ENCODE peak calls at places on chromosomes 4 and X, in six cellular contexts. M, O, Z, V, Y and F are unnamed samples.

GRCh38 chrX:16082470-16083085 is 40.8 kb upstream of the GRPR start:
- DNase-seq in M (no peak), O (no peak), Z (no peak), V (no peak), Y (no peak), F (no peak)

GRCh38 chr4:104015680-104016079 is 295.9 kb upstream of the TACR3 start:
- DNase-seq in M (no peak), O (no peak), Z (no peak), V (no peak), Y (peak), F (no peak)

GRCh38 chr4:14878681-14879080 is 123.6 kb upstream of the CPEB2 start:
- DNase-seq in M (no peak), O (no peak), Z (no peak), V (no peak), Y (no peak), F (no peak)

GRCh38 chrX:18368402-18368801 is 13.9 kb upstream of the SCML2 start:
- DNase-seq in M (no peak), O (no peak), Z (no peak), V (no peak), Y (peak), F (no peak)

GRCh38 chr4:6430927-6431326 is 41.5 kb downstream of the PPP2R2C start:
- DNase-seq in M (no peak), O (no peak), Z (no peak), V (no peak), Y (no peak), F (no peak)

GRCh38 chrX:131271274-131271673 is 17.8 kb downstream of the IGSF1 start:
- DNase-seq in M (no peak), O (no peak), Z (no peak), V (no peak), Y (peak), F (no peak)

GRCh38 chr4:1685604-1686150 is 1.6 kb upstream of the FAM53A start:
- DNase-seq in M (no peak), O (no peak), Z (no peak), V (no peak), Y (no peak), F (no peak)

GRCh38 chr4:8341691-8342090 is 72.1 kb downstream of the HTRA3 start:
- DNase-seq in M (no peak), O (no peak), Z (peak), V (no peak), Y (no peak), F (peak)

GRCh38 chr4:111398906-111399330 is 746.3 kb upstream of the FAM241A start:
- DNase-seq in M (peak), O (peak), Z (no peak), V (no peak), Y (no peak), F (no peak)

GRCh38 chr4:17055788-17056187 is 157.3 kb upstream of the LDB2 start:
- DNase-seq in M (peak), O (no peak), Z (no peak), V (no peak), Y (peak), F (no peak)

GRCh38 chrX:68599256-68600152 is 48.0 kb upstream of the STARD8 start:
- DNase-seq in M (peak), O (peak), Z (no peak), V (no peak), Y (no peak), F (no peak)

GRCh38 chr4:113756005-113756410 is 5.5 kb downstream of the CAMK2D start:
- DNase-seq in M (peak), O (no peak), Z (no peak), V (no peak), Y (peak), F (no peak)

GRCh38 chr4:72326692-72327632 is 242.1 kb downstream of the ADAMTS3 start:
- DNase-seq in M (peak), O (no peak), Z (no peak), V (no peak), Y (peak), F (no peak)

GRCh38 chr4:71184195-71184781 is 154.5 kb upstream of the SLC4A4 start:
- DNase-seq in M (peak), O (peak), Z (peak), V (no peak), Y (peak), F (no peak)

DNA sequence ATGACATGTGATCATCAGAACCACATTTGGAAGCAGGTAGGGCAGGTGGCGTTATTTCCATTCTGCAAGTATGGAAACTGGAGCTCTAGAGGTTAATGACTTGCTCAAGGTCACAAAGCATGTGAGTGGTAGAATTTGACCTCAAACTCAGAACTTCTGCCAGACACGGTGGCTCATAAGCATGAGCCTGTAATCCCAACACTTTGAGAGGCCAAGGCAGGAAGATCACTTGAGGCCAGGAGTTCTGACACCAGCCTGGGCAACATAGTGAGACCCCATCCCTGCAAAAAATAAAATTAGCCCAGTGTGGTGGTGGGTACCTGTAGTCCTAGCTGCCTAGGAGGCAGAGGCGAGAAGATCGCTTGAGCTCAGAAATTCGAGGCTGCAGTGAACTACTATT is 139.2 kb downstream of the PALLD start:
- DNase-seq in M (peak), O (no peak), Z (no peak), V (no peak), Y (no peak), F (no peak)
- H3K27ac ChIP-seq in M (peak), O (no peak), Z (peak), V (peak), Y (no peak), F (no peak)

GRCh38 chrX:38660395-38661179 is 99.2 kb downstream of the TSPAN7 start:
- DNase-seq in M (no peak), O (no peak), Z (no peak), V (no peak), Y (no peak), F (no peak)
- H3K27ac ChIP-seq in M (no peak), O (no peak), Z (no peak), V (no peak), Y (no peak), F (no peak)

GRCh38 chr4:30436394-30436793 is 283.8 kb upstream of the PCDH7 start:
- DNase-seq in M (no peak), O (no peak), Z (no peak), V (no peak), Y (no peak), F (no peak)

GRCh38 chr4:30434656-30435055 is 285.5 kb upstream of the PCDH7 start:
- DNase-seq in M (no peak), O (no peak), Z (no peak), V (no peak), Y (no peak), F (no peak)

GRCh38 chr4:30443289-30443688 is 276.9 kb upstream of the PCDH7 start:
- DNase-seq in M (no peak), O (no peak), Z (no peak), V (no peak), Y (peak), F (no peak)

DNA sequence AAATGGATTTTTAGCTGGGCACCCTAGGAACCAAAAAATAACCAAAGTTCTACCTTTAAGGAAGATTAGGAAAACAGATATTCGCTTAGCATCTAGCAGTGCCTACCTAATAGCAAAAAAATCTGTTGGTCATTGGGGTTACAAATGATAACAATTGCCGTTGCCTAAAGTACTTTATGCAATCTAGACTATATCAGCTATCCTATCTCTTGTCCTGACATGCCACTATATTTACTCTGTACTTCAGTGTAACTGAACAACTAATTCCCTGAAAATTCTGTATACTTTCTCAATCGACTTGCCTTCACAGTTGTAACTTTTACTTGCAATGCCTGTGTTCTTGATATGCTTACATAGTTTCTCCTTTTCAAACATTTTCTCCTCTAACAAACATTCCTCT is 282.9 kb upstream of the PCDH7 start:
- DNase-seq in M (no peak), O (no peak), Z (no peak), V (no peak), Y (no peak), F (no peak)
- H3K27ac ChIP-seq in M (no peak), O (no peak), Z (no peak), V (no peak), Y (no peak), F (no peak)

GRCh38 chrX:37468111-37468739 is 103.2 kb upstream of the LANCL3 start:
- DNase-seq in M (no peak), O (no peak), Z (no peak), V (no peak), Y (peak), F (no peak)

GRCh38 chrX:37470711-37471110 is 100.8 kb upstream of the LANCL3 start:
- DNase-seq in M (no peak), O (no peak), Z (no peak), V (no peak), Y (no peak), F (no peak)

GRCh38 chrX:37476571-37477188 is 94.8 kb upstream of the LANCL3 start:
- DNase-seq in M (no peak), O (no peak), Z (no peak), V (no peak), Y (no peak), F (no peak)

GRCh38 chrX:37474478-37474877 is 97.0 kb upstream of the LANCL3 start:
- DNase-seq in M (no peak), O (no peak), Z (no peak), V (no peak), Y (no peak), F (no peak)

DNA sequence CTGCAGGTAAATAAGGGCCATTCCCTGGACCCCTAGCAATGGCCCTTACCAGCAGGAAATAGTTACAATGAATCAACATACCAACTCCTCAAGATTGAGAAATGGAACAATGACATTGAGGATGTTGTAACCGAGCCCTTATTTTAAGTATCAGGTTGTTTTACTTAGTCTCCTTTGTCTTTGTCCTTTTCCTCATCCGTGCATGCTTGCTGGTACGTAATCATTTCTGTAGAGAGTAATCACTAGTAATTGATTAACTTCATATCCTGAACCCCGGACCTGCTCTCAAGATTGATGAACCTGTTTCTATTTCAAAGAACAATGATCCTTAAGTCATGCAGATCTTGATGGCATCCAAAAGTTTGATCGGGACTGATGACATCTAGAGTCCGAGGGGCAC is 98.6 kb upstream of the LANCL3 start:
- DNase-seq in M (no peak), O (no peak), Z (no peak), V (no peak), Y (no peak), F (no peak)
- H3K27ac ChIP-seq in M (no peak), O (no peak), Z (no peak), V (no peak), Y (no peak), F (no peak)

GRCh38 chr4:139267301-139267700 is 12.7 kb downstream of the MGARP start:
- DNase-seq in M (peak), O (no peak), Z (no peak), V (no peak), Y (no peak), F (no peak)

GRCh38 chr4:139265654-139266053 is 14.4 kb downstream of the MGARP start:
- DNase-seq in M (no peak), O (no peak), Z (no peak), V (no peak), Y (no peak), F (no peak)

GRCh38 chr4:139266208-139266582 is 13.8 kb downstream of the MGARP start:
- DNase-seq in M (no peak), O (no peak), Z (no peak), V (no peak), Y (no peak), F (no peak)

GRCh38 chr4:139266583-139267257 is 13.3 kb downstream of the MGARP start:
- DNase-seq in M (peak), O (peak), Z (peak), V (peak), Y (peak), F (peak)
- H3K27ac ChIP-seq in M (peak), O (peak), Z (peak), V (peak), Y (no peak), F (no peak)

GRCh38 chr4:127500242-127500641 is 132.5 kb upstream of the INTU start:
- DNase-seq in M (no peak), O (no peak), Z (no peak), V (no peak), Y (no peak), F (no peak)
- H3K27ac ChIP-seq in M (no peak), O (no peak), Z (no peak), V (no peak), Y (no peak), F (no peak)

GRCh38 chr4:56226579-56226978 is 160.7 kb downstream of the AASDH start:
- DNase-seq in M (no peak), O (no peak), Z (no peak), V (no peak), Y (no peak), F (no peak)
- H3K27ac ChIP-seq in M (no peak), O (no peak), Z (no peak), V (no peak), Y (no peak), F (no peak)